ENCODE peak calls at places on chromosomes 16 and 17, in ten cellular contexts. F is left ventricle myocardium inferior, H is stomach, Z is tibial nerve, B is transverse colon, E is osteoblast, Q is A673, I is breast epithelium, D is BE2C, O is kidney. K is an unnamed sample.

GRCh38 chr17:31392002-31392855 is 754 bp downstream of the RAB11FIP4 start:
- DNase-seq in I (no peak), Z (no peak), D (no peak), O (no peak), E (peak; percentile 80), H (peak; percentile 20), Q (no peak), F (no peak), B (no peak), K (no peak)

GRCh38 chr17:15744091-15744676 is 12.1 kb downstream of the TBC1D26 start:
- DNase-seq in Z (no peak), D (no peak), F (no peak), B (no peak), H (no peak), E (no peak), I (no peak), O (no peak), Q (no peak), K (no peak)

GRCh38 chr17:28335201-28335958 is at the start of the genes IFT20 and TNFAIP1:
- DNase-seq in F (peak; percentile 99), E (peak; percentile 96), Z (peak; percentile 95), B (peak; percentile 98), H (peak; percentile 98), O (peak; percentile 100), D (peak; percentile 96), I (peak; percentile 99), Q (peak; percentile 100), K (peak; percentile 99)

GRCh38 chr16:80123189-80123588 is 417.6 kb upstream of the DYNLRB2 start:
- DNase-seq in Q (no peak), H (no peak), O (no peak), B (no peak), D (no peak), I (no peak), E (no peak), F (no peak), Z (no peak), K (no peak)

GRCh38 chr16:14509675-14510132 is 120.4 kb downstream of the PARN start:
- DNase-seq in O (no peak), Z (no peak), E (peak; percentile 71), I (no peak), B (no peak), F (no peak), Q (no peak), H (no peak), D (no peak), K (no peak)

GRCh38 chr16:69927056-69927757 is 23.9 kb upstream of the CLEC18A start:
- DNase-seq in I (no peak), H (no peak), Q (no peak), B (no peak), O (peak; percentile 89), F (peak; percentile 68), Z (peak; percentile 80), E (peak; percentile 96), D (no peak), K (no peak)

GRCh38 chr16:23408242-23409201 is 44.5 kb downstream of the COG7 start:
- DNase-seq in O (no peak), B (peak; percentile 64), Z (peak; percentile 27), I (peak; percentile 42), F (peak; percentile 49), D (peak; percentile 34), Q (peak; percentile 38), H (no peak), E (peak; percentile 91), K (peak; percentile 38)

GRCh38 chr17:74759941-74760340 is 11.5 kb downstream of the NHERF1 start:
- DNase-seq in E (peak; percentile 66), F (no peak), I (peak; percentile 88), B (no peak), O (peak; percentile 75), H (peak; percentile 83), Z (no peak), D (no peak), Q (no peak), K (no peak)

GRCh38 chr17:61431594-61432311 is 20.5 kb upstream of the TBX4 start:
- DNase-seq in Q (no peak), F (no peak), B (no peak), I (no peak), E (no peak), O (no peak), Z (no peak), D (no peak), H (no peak), K (no peak)

GRCh38 chr16:52450241-52450640 is 96.7 kb downstream of the TOX3 start:
- DNase-seq in Q (peak; percentile 60), I (no peak), E (no peak), O (no peak), D (no peak), Z (no peak), F (no peak), B (no peak), H (no peak), K (no peak)

GRCh38 chr16:50282010-50282538 is 15.7 kb downstream of the ADCY7 start:
- DNase-seq in H (peak; percentile 69), Z (peak; percentile 53), D (no peak), I (no peak), F (peak; percentile 77), O (peak; percentile 83), B (peak; percentile 84), Q (no peak), E (peak; percentile 86), K (no peak)

GRCh38 chr17:63966646-63967265 is 6.0 kb downstream of the SCN4A start:
- DNase-seq in O (no peak), H (no peak), D (no peak), I (no peak), E (no peak), B (no peak), Q (no peak), F (no peak), Z (no peak), K (no peak)

GRCh38 chr17:77466140-77466539 is 325.4 kb downstream of the SEC14L1 start:
- DNase-seq in Z (no peak), Q (no peak), I (no peak), O (peak; percentile 86), H (no peak), D (no peak), E (no peak), B (no peak), F (no peak), K (no peak)

GRCh38 chr17:1627219-1627986 is 1.2 kb downstream of the SLC43A2 start:
- DNase-seq in I (no peak), B (peak; percentile 44), D (peak; percentile 26), Z (peak; percentile 35), H (no peak), E (peak; percentile 59), F (no peak), O (no peak), Q (no peak), K (no peak)

GRCh38 chr17:82859431-82860403 is 19.9 kb upstream of the ZNF750 start:
- DNase-seq in Q (peak; percentile 28), H (no peak), B (no peak), E (peak; percentile 99), I (no peak), O (peak; percentile 96), F (no peak), D (peak; percentile 63), Z (no peak), K (no peak)

GRCh38 chr17:57408064-57408811 is 151.9 kb downstream of the MSI2 start:
- DNase-seq in Z (no peak), Q (no peak), H (no peak), F (no peak), B (peak; percentile 42), O (no peak), E (no peak), I (no peak), D (no peak), K (no peak)

GRCh38 chr17:7109461-7110322 is 4.9 kb downstream of the ASGR2 start:
- DNase-seq in D (no peak), H (no peak), E (peak; percentile 61), B (no peak), I (no peak), F (no peak), Z (no peak), O (no peak), Q (no peak), K (no peak)

GRCh38 chr16:54286330-54287017 is at the start of gene IRX3:
- DNase-seq in H (peak; percentile 88), F (peak; percentile 93), Q (peak; percentile 97), O (peak; percentile 96), I (peak; percentile 95), E (peak; percentile 100), B (peak; percentile 13), D (peak; percentile 69), Z (peak; percentile 24), K (peak; percentile 51)

GRCh38 chr16:49750341-49751011 is 105.4 kb downstream of the ZNF423 start:
- DNase-seq in O (no peak), Q (no peak), D (peak; percentile 80), E (no peak), F (no peak), Z (no peak), H (no peak), I (no peak), B (no peak), K (no peak)

GRCh38 chr17:78891406-78892061 is 11.5 kb downstream of the CEP295NL start:
- DNase-seq in Q (no peak), I (no peak), E (peak; percentile 44), H (no peak), O (no peak), F (no peak), D (no peak), B (no peak), Z (no peak), K (no peak)
- H3K4me3 ChIP-seq in Q (no peak overlapping the region), I (no peak overlapping the region), E (no peak overlapping the region), H (no peak overlapping the region), O (no peak overlapping the region), F (no peak overlapping the region), D (no peak overlapping the region), B (no peak overlapping the region), Z (no peak overlapping the region), K (no peak overlapping the region)

GRCh38 chr17:47850692-47851573 is at the start of gene SP6:
- DNase-seq in D (peak; percentile 72), I (peak; percentile 85), Q (no peak), F (peak; percentile 35), Z (no peak), H (peak; percentile 91), O (peak; percentile 94), B (peak; percentile 91), E (peak; percentile 97), K (no peak)
- TF ChIP-seq CTCF in D (no peak), I (peak; percentile 23), Q (no peak), F (peak; percentile 46), Z (no peak), H (peak; percentile 25), O (peak; percentile 11), B (peak; percentile 31), E (no peak), K (peak; percentile 20)

GRCh38 chr16:28866454-28866804 is 2.8 kb downstream of the SH2B1 start:
- DNase-seq in D (no peak), B (no peak), Q (no peak), I (no peak), Z (no peak), E (peak; percentile 1), H (no peak), O (no peak), F (no peak), K (no peak)
- H3K36me3 ChIP-seq in D (peaks cover 33% of the 10 kb centered on the region), B (peaks cover 45% of the 10 kb centered on the region), Q (peaks cover 28% of the 10 kb centered on the region), I (peaks cover 6% of the 10 kb centered on the region), Z (peaks cover 59% of the 10 kb centered on the region), E (peaks cover 40% of the 10 kb centered on the region), H (peaks cover 55% of the 10 kb centered on the region), O (peaks cover 22% of the 10 kb centered on the region), F (peaks cover 44% of the 10 kb centered on the region), K (peaks cover 23% of the 10 kb centered on the region)

DNA sequence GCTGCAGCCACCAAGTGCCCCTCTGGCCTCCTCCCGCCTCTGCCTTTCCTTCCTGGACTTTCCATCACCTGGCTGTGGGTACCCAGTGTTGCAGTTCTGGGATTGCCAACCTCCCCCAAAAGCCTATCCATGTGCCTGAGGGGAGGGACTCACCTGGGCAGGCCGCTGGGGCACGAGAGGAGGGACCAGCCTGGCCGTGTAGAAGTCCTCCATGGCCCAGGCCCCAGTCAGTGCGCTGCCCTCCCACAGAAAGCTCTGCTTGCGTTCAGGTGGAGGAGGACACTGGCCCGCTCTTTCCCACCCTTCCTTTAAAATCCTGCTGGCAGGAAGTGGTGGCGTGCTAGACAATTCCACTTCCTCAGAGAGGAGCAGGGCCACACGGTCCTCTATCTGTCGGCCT is 14.2 kb downstream of the SLX4 start:
- DNase-seq in F (no peak), Z (no peak), E (peak; percentile 31), H (no peak), D (no peak), B (no peak), I (no peak), Q (no peak), O (peak; percentile 45), K (no peak)
- H3K4me3 ChIP-seq in F (no peak overlapping the region), Z (no peak overlapping the region), E (no peak overlapping the region), H (no peak overlapping the region), D (no peak overlapping the region), B (no peak overlapping the region), I (no peak overlapping the region), Q (no peak overlapping the region), O (no peak overlapping the region), K (no peak overlapping the region)